ENCODE peak calls at places on chromosomes 12 and 14, in seven cellular contexts. I, J, N, F, A, C and K are unnamed samples. For H3K4me1, the result is how much of the 10 kb centered on the place peaks cover.

GRCh38 chr12:1848146-1848545 is 27.8 kb downstream of the LRTM2 start:
- DNase-seq in N (no peak), J (no peak), I (no peak), A (no peak), F (no peak), C (no peak), K (no peak)

GRCh38 chr14:89658977-89659670 is 242.1 kb upstream of the FOXN3 start:
- DNase-seq in C (no peak), A (no peak), F (no peak), I (no peak), J (no peak), N (no peak), K (no peak)

GRCh38 chr12:49260165-49260564 is 4.7 kb upstream of the TUBA1C start:
- DNase-seq in A (peak), N (no peak), F (peak), C (no peak), J (peak), I (no peak), K (no peak)

GRCh38 chr14:26199096-26199495 is 398.7 kb downstream of the NOVA1 start:
- DNase-seq in J (no peak), A (no peak), I (no peak), N (no peak), F (no peak), C (no peak), K (no peak)

GRCh38 chr14:68779761-68780323 is 13.0 kb downstream of the ZFP36L1 start:
- DNase-seq in N (no peak), C (no peak), J (peak), I (peak), A (peak), F (peak), K (no peak)

GRCh38 chr14:51750542-51750941 is 98.8 kb downstream of the FRMD6 start:
- DNase-seq in C (peak), I (peak), N (no peak), F (no peak), J (no peak), A (no peak), K (no peak)

GRCh38 chr14:83053022-83053710 is 1519.5 kb upstream of the SEL1L start:
- DNase-seq in N (no peak), C (no peak), I (no peak), A (no peak), J (no peak), F (no peak), K (no peak)

GRCh38 chr12:118357327-118358007 is 15.2 kb downstream of the TAOK3 start:
- DNase-seq in J (peak), C (peak), I (peak), A (peak), N (no peak), F (peak), K (no peak)

GRCh38 chr12:120071493-120072020 is 45.0 kb downstream of the RAB35 start:
- DNase-seq in C (no peak), I (no peak), N (peak), F (no peak), J (no peak), A (no peak), K (peak)

GRCh38 chr12:119051474-119051873 is 70.1 kb downstream of the SRRM4 start:
- DNase-seq in J (no peak), I (no peak), F (no peak), C (no peak), N (no peak), A (no peak), K (no peak)

GRCh38 chr14:23028800-23029199 is 5.9 kb downstream of the PSMB5 start:
- DNase-seq in N (no peak), C (no peak), F (peak), A (peak), J (peak), I (no peak), K (no peak)

GRCh38 chr14:101584049-101584859 is 23.0 kb downstream of the DIO3 start:
- DNase-seq in N (no peak), I (no peak), F (no peak), C (no peak), J (no peak), A (peak), K (peak)

GRCh38 chr14:35855886-35856481 is 29.8 kb downstream of the BRMS1L start:
- DNase-seq in C (peak), A (no peak), N (no peak), J (no peak), F (peak), I (no peak), K (no peak)

GRCh38 chr14:28896337-28896736 is 129.8 kb downstream of the FOXG1 start:
- DNase-seq in I (no peak), J (no peak), A (no peak), C (no peak), F (no peak), N (no peak), K (no peak)

GRCh38 chr12:51847830-51848727 is at the start of gene FIGNL2:
- DNase-seq in A (peak), F (peak), J (peak), C (no peak), I (no peak), N (no peak), K (no peak)

GRCh38 chr14:99518441-99519346 is 37.5 kb downstream of the CCNK start:
- DNase-seq in F (peak), I (peak), C (peak), N (peak), A (peak), J (peak), K (peak)

GRCh38 chr14:32197919-32198318 is 3.9 kb upstream of the RNU6-7 start:
- DNase-seq in F (no peak), I (no peak), A (no peak), J (no peak), C (no peak), N (no peak), K (no peak)

GRCh38 chr14:102917469-102918211 is 4.8 kb upstream of the AMN start:
- DNase-seq in C (peak), I (peak), A (peak), J (peak), F (peak), N (peak), K (peak)

GRCh38 chr14:33480589-33481184 is 470.2 kb downstream of the EGLN3 start:
- DNase-seq in I (no peak), A (peak), C (no peak), J (no peak), N (no peak), F (no peak), K (no peak)

GRCh38 chr14:60686865-60687264 is 37.3 kb downstream of the SIX4 start:
- DNase-seq in N (no peak), F (no peak), J (no peak), A (no peak), C (no peak), I (no peak), K (no peak)

GRCh38 chr14:69354383-69355154 is 43.5 kb downstream of the ERH start:
- DNase-seq in N (no peak), J (peak), I (no peak), A (no peak), C (peak), F (no peak), K (peak)

GRCh38 chr14:89767861-89768268 is 186.7 kb downstream of the EFCAB11 start:
- DNase-seq in J (peak), N (no peak), I (peak), A (peak), F (peak), C (peak), K (no peak)

GRCh38 chr14:68137704-68138619 is 318.4 kb downstream of the RAD51B start:
- DNase-seq in F (peak), C (no peak), J (peak), I (peak), N (peak), A (peak), K (no peak)

GRCh38 chr14:94446126-94446525 is 6.5 kb downstream of the SERPINA11 start:
- DNase-seq in J (no peak), F (no peak), N (no peak), C (no peak), I (no peak), A (no peak), K (no peak)

GRCh38 chr12:113111247-113111646 is 24.3 kb downstream of the RASAL1 start:
- DNase-seq in J (no peak), F (no peak), N (no peak), A (no peak), C (no peak), I (no peak), K (no peak)

GRCh38 chr14:55553791-55554190 is 26.2 kb upstream of the KTN1 start:
- DNase-seq in J (no peak), F (no peak), C (no peak), A (no peak), I (no peak), N (no peak), K (no peak)

GRCh38 chr14:105485720-105486332 is 860 bp upstream of the CRIP1 start:
- DNase-seq in C (peak), J (no peak), A (no peak), N (no peak), F (no peak), I (peak), K (no peak)

GRCh38 chr14:53879022-53879686 is 77.5 kb downstream of the BMP4 start:
- DNase-seq in A (no peak), F (no peak), J (no peak), I (no peak), N (no peak), C (no peak), K (no peak)

GRCh38 chr14:25381498-25381897 is 331.6 kb upstream of the STXBP6 start:
- DNase-seq in J (no peak), A (peak), F (no peak), N (no peak), I (peak), C (peak), K (no peak)

GRCh38 chr12:18521461-18521860 is 216.4 kb downstream of the PLCZ1 start:
- DNase-seq in F (no peak), N (no peak), J (no peak), I (no peak), C (no peak), A (no peak), K (no peak)

GRCh38 chr12:11920231-11920630 is 150.5 kb upstream of the BCL2L14 start:
- DNase-seq in F (peak), J (peak), C (no peak), A (no peak), I (no peak), N (no peak), K (no peak)

GRCh38 chr14:67371247-67372148 is 11.4 kb downstream of the EIF2S1 start:
- DNase-seq in N (no peak), I (no peak), J (no peak), C (no peak), F (peak), A (no peak), K (no peak)

GRCh38 chr12:47828967-47829482 is 9.3 kb upstream of the HDAC7 start:
- DNase-seq in C (no peak), A (peak), F (peak), J (peak), N (peak), I (peak), K (peak)
- H3K4me1 ChIP-seq in C (under half), A (half or more), F (under half), J (under half), N (under half), I (under half), K (half or more)

DNA sequence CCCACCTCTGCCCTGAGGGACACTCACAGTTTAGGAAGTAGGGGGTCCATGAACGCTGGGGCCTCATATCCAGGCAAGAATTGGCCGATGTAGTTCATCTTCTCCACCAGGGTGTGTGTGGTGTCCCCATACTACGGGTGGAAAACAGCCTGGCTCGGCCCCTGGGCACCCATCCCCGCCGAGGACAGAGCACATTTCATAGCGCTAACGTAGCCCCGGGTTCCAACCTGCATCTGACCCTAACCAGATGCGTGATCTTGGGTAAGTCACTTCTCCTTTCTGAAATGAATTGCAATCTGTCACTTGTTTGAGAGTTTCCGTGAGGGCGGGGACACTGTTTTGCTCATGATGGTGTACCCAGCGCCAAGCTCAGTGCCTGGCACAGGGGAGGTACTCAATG is 9.0 kb downstream of the HPD start:
- DNase-seq in J (no peak), F (no peak), I (no peak), N (no peak), A (no peak), C (no peak), K (no peak)
- H3K4me1 ChIP-seq in J (under half), F (under half), I (under half), N (under half), A (under half), C (under half), K (under half)

DNA sequence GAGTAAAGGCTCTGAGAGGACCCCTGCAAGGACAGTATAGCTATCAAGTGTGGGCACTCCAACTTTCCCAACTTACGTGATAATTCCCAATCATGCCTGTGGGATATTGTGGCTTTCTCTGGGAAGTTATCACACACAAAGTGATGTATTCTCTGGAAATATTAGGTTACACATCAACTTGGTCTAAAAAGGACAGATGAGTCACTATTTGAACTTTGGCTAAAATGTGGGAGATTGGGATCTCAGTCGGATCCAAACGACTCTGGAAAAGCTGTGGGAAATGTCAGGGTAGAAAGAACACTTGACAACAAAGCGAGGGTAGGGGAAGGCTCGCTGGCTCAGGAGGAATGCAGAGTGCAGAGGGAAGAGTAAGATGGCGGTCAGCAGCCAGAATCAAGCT is 1048.9 kb downstream of the BCL11B start:
- DNase-seq in C (no peak), J (no peak), F (no peak), I (no peak), A (no peak), N (no peak), K (no peak)
- H3K4me1 ChIP-seq in C (under half), J (under half), F (under half), I (under half), A (under half), N (under half), K (under half)

GRCh38 chr14:76936483-76936882 is 92.0 kb downstream of the IRF2BPL start:
- DNase-seq in N (no peak), J (peak), A (peak), F (peak), I (no peak), C (no peak), K (no peak)

GRCh38 chr14:76930549-76930948 is 98.0 kb downstream of the IRF2BPL start:
- DNase-seq in J (no peak), N (no peak), A (no peak), F (no peak), I (no peak), C (no peak), K (no peak)

GRCh38 chr14:76929927-76930326 is 98.6 kb downstream of the IRF2BPL start:
- DNase-seq in I (no peak), N (no peak), F (no peak), A (peak), C (no peak), J (no peak), K (no peak)

GRCh38 chr14:76931629-76932402 is 96.7 kb downstream of the IRF2BPL start:
- DNase-seq in N (no peak), J (no peak), I (no peak), F (no peak), A (no peak), C (no peak), K (no peak)

GRCh38 chr14:76933515-76933914 is 95.0 kb downstream of the IRF2BPL start:
- DNase-seq in C (no peak), A (no peak), J (no peak), I (no peak), F (no peak), N (no peak), K (no peak)
- H3K4me1 ChIP-seq in C (under half), A (under half), J (under half), I (under half), F (under half), N (under half), K (under half)

GRCh38 chr14:64970776-64971451 is 1.2 kb downstream of the RAB15 start:
- DNase-seq in C (no peak), J (peak), A (peak), F (peak), N (no peak), I (peak), K (no peak)

GRCh38 chr14:64973026-64973442 is 898 bp upstream of the RAB15 start:
- DNase-seq in N (no peak), A (no peak), C (no peak), I (no peak), J (no peak), F (no peak), K (no peak)

GRCh38 chr14:64970041-64970440 is 2.1 kb downstream of the RAB15 start:
- DNase-seq in F (no peak), A (no peak), J (no peak), C (no peak), I (no peak), N (no peak), K (no peak)

GRCh38 chr14:64971890-64972785 is at the start of gene RAB15:
- DNase-seq in A (peak), C (peak), J (peak), I (peak), N (peak), F (peak), K (peak)

DNA sequence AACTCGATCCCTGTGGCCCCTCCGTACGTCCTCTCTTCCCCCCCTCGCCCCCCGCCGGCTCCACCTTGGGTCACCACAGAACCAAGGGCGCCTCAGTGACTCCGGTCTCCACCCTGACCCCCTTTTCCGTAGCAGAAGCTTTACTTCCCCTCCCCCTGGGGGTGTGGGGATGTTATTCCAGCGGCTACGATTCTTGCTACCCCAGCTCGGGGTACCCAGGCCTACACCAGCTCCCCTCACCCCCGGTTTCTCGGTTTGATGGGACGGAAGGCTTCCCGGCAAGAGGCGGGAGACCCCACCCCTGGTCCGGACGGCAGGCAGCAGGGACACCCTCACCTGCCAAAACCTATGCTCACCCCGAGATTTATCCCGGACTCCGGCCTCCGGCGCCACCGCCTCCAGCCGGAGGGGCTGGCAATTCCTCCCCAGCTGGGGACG is 665 bp downstream of the RAB15 start:
- DNase-seq in A (no peak), I (no peak), F (no peak), N (no peak), C (no peak), J (no peak), K (no peak)
- H3K4me1 ChIP-seq in A (under half), I (under half), F (under half), N (under half), C (under half), J (under half), K (under half)

DNA sequence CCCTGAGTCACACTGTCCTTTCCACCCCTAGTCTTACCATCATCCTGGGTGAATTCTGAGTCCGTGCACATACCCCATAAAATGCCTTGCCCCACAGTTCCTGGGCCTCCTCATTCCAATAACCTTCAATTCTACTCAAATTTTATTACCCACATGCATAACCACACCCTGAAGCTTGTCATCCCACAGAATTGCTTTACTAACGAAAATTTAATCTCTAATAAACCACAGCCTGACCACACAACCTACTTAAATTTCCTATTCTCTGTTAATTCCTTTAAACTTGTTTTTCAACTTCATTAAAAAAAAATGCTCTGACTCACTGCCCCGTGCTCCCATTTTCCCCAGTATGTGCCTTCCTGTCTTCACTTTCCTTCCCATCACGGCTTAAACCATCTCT is 205.9 kb downstream of the PHLDA1 start:
- DNase-seq in A (peak), F (peak), C (no peak), N (no peak), I (no peak), J (peak), K (no peak)
- H3K4me1 ChIP-seq in A (under half), F (under half), C (under half), N (under half), I (under half), J (under half), K (under half)

GRCh38 chr12:91810077-91810476 is 335.6 kb downstream of the BTG1 start:
- DNase-seq in F (no peak), I (no peak), A (no peak), J (no peak), C (no peak), N (no peak), K (no peak)

GRCh38 chr12:91813701-91814100 is 331.9 kb downstream of the BTG1 start:
- DNase-seq in F (peak), I (no peak), A (peak), N (no peak), C (no peak), J (peak), K (no peak)

GRCh38 chr12:91817512-91817911 is 328.1 kb downstream of the BTG1 start:
- DNase-seq in F (peak), I (no peak), J (no peak), A (no peak), N (no peak), C (no peak), K (no peak)

GRCh38 chr12:91810531-91810930 is 335.1 kb downstream of the BTG1 start:
- DNase-seq in A (no peak), F (no peak), J (no peak), C (no peak), I (no peak), N (no peak), K (no peak)

DNA sequence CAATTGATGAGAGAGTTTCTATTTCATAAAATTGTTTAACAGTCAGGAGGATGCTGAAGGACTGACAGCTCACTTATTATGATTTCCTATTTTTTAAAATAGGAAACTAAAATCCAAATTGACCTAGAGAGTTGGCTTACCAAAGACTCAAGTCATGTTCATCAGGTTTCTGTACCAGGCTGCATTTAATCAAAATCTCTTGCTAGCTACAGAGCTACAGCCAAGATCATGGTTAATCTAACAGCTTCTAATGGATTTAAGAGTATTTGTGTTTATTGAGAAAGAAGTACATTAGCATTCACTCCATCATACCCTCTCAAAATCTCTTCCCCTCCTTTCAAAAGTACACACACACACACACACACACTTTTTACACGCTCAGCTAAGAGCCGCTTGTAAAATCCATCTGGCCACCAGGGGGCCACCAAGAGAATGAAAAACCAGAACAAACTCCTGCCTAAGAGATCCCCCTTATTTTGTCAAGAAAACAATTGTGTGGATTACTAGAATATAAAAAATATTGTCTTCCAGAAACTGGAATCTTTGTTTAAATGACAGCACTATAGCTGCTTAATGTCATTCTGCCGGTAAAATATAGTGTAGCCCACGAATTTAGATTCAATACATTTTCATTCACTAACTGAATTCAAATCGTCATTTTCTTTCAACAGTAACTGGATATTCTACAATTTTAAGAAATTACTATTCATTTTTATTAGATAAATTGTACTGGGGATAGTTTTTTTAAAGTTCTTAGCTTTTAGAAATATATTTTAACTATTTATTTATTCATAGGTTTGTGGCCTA is 334.0 kb downstream of the BTG1 start:
- DNase-seq in A (peak), I (peak), F (peak), C (peak), N (peak), J (peak), K (peak)
- H3K4me1 ChIP-seq in A (under half), I (under half), F (under half), C (under half), N (under half), J (under half), K (under half)